ENCODE peak calls at places on chromosomes 11 and 22, in four cellular contexts. One of them, this sample, is unnamed.

GRCh38 chr11:67667490-67668190 is 6.8 kb downstream of the ALDH3B2 start:
- ATAC-seq in HCT116: no peak
- ATAC-seq in gastrocnemius medialis: no peak
- ATAC-seq in body of pancreas: no peak
- ATAC-seq in this sample: no peak

GRCh38 chr11:12066799-12067508 is 43.4 kb upstream of the MICAL2 start:
- ATAC-seq in body of pancreas: peak; percentile 22
- ATAC-seq in gastrocnemius medialis: peak; percentile 79
- ATAC-seq in HCT116: peak; percentile 49
- ATAC-seq in this sample: peak; percentile 42

GRCh38 chr11:8333431-8334401 is 70.0 kb upstream of the LMO1 start:
- ATAC-seq in gastrocnemius medialis: no peak
- ATAC-seq in HCT116: peak; percentile 51
- ATAC-seq in body of pancreas: no peak
- ATAC-seq in this sample: no peak

GRCh38 chr22:32596471-32596870 is 121.9 kb downstream of the FBXO7 start:
- ATAC-seq in body of pancreas: no peak
- ATAC-seq in gastrocnemius medialis: no peak
- ATAC-seq in HCT116: no peak
- ATAC-seq in this sample: no peak

GRCh38 chr11:82818399-82819043 is 81.7 kb downstream of the PRCP start:
- ATAC-seq in HCT116: no peak
- ATAC-seq in body of pancreas: no peak
- ATAC-seq in gastrocnemius medialis: no peak
- ATAC-seq in this sample: no peak

GRCh38 chr11:20357150-20357549 is 6.4 kb upstream of the HTATIP2 start:
- ATAC-seq in gastrocnemius medialis: no peak
- ATAC-seq in body of pancreas: no peak
- ATAC-seq in HCT116: no peak
- ATAC-seq in this sample: no peak

GRCh38 chr11:34564807-34565241 is 51.2 kb upstream of the ELF5 start:
- ATAC-seq in body of pancreas: no peak
- ATAC-seq in gastrocnemius medialis: no peak
- ATAC-seq in HCT116: peak; percentile 57
- ATAC-seq in this sample: no peak

GRCh38 chr11:64590763-64591221 is at the start of gene SLC22A12:
- ATAC-seq in HCT116: no peak
- ATAC-seq in body of pancreas: no peak
- ATAC-seq in gastrocnemius medialis: no peak
- ATAC-seq in this sample: no peak

GRCh38 chr11:102468636-102469195 is 16.2 kb upstream of the TMEM123 start:
- ATAC-seq in gastrocnemius medialis: no peak
- ATAC-seq in body of pancreas: no peak
- ATAC-seq in HCT116: no peak
- ATAC-seq in this sample: no peak

GRCh38 chr22:27533105-27533504 is 268.5 kb downstream of the MN1 start:
- ATAC-seq in HCT116: no peak
- ATAC-seq in body of pancreas: no peak
- ATAC-seq in gastrocnemius medialis: no peak
- ATAC-seq in this sample: no peak

GRCh38 chr11:73195191-73196007 is 22.7 kb upstream of the P2RY2 start:
- ATAC-seq in gastrocnemius medialis: no peak
- ATAC-seq in body of pancreas: no peak
- ATAC-seq in HCT116: peak; percentile 83
- ATAC-seq in this sample: no peak
- TF ChIP-seq POLR2A in gastrocnemius medialis: no peak
- TF ChIP-seq POLR2A in body of pancreas: no peak
- TF ChIP-seq POLR2A in HCT116: no peak
- TF ChIP-seq POLR2A in this sample: no peak

DNA sequence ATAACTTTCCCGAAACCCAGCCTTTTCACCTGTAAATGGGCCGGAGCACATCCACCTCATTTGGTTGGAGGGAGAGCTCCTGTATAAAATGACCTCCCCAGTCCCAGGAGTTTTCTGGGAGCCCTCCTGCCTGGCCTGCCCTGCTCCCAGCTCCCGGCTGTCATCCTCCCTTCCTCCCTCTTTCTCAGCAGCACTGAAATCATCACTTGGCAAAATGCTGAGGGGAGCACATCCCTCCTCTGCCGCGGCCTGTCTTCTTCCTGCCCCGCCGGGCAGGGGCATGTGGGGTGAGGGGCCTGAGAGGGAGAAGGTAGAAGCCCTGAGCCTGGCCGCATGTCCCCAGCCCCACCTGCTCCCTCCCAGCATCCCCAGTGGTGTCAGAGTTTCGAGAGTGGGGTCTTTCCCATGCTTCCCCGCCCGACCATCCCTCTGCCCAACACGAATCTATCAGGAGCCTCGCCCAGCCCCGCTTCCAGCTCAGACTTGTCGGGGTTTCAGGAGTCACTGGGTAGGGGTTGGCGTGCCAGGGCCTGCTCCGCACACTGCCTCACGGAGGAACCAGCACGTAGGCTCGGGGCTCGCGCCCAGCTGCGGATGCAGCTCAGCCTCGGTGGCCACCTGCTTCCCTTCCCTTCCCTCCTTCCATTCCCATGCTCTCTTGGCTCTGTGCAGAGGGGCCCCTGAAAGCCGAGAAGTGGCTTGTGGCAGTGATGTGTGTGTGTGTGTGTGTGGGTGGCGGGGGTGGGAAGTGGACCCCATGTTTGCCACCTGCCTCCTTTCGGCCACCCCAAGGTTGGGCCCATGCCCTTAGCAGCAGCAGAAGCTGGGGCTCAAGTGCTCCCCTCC is 37.1 kb downstream of the NECTIN1 start:
- ATAC-seq in HCT116: no peak
- ATAC-seq in body of pancreas: no peak
- ATAC-seq in gastrocnemius medialis: no peak
- ATAC-seq in this sample: no peak
- H3K4me1 ChIP-seq in HCT116: peaks cover 60% of the 10 kb centered on the region
- H3K4me1 ChIP-seq in body of pancreas: peaks cover 23% of the 10 kb centered on the region
- H3K4me1 ChIP-seq in gastrocnemius medialis: no peaks in the 10 kb centered on the region
- H3K4me1 ChIP-seq in this sample: no peaks in the 10 kb centered on the region

GRCh38 chr11:73307323-73308002 is 613 bp upstream of the ARHGEF17 start:
- ATAC-seq in HCT116: peak; percentile 70
- ATAC-seq in body of pancreas: peak; percentile 73
- ATAC-seq in gastrocnemius medialis: peak; percentile 82
- ATAC-seq in this sample: peak; percentile 72

GRCh38 chr11:73310661-73311393 is 2.8 kb downstream of the ARHGEF17 start:
- ATAC-seq in gastrocnemius medialis: no peak
- ATAC-seq in HCT116: no peak
- ATAC-seq in body of pancreas: no peak
- ATAC-seq in this sample: no peak

GRCh38 chr11:73308003-73308962 is at the start of gene ARHGEF17:
- ATAC-seq in gastrocnemius medialis: peak; percentile 42
- ATAC-seq in HCT116: peak; percentile 43
- ATAC-seq in body of pancreas: peak; percentile 36
- ATAC-seq in this sample: peak; percentile 38

GRCh38 chr11:73310076-73310475 is 2.0 kb downstream of the ARHGEF17 start:
- ATAC-seq in HCT116: no peak
- ATAC-seq in gastrocnemius medialis: no peak
- ATAC-seq in body of pancreas: no peak
- ATAC-seq in this sample: no peak

DNA sequence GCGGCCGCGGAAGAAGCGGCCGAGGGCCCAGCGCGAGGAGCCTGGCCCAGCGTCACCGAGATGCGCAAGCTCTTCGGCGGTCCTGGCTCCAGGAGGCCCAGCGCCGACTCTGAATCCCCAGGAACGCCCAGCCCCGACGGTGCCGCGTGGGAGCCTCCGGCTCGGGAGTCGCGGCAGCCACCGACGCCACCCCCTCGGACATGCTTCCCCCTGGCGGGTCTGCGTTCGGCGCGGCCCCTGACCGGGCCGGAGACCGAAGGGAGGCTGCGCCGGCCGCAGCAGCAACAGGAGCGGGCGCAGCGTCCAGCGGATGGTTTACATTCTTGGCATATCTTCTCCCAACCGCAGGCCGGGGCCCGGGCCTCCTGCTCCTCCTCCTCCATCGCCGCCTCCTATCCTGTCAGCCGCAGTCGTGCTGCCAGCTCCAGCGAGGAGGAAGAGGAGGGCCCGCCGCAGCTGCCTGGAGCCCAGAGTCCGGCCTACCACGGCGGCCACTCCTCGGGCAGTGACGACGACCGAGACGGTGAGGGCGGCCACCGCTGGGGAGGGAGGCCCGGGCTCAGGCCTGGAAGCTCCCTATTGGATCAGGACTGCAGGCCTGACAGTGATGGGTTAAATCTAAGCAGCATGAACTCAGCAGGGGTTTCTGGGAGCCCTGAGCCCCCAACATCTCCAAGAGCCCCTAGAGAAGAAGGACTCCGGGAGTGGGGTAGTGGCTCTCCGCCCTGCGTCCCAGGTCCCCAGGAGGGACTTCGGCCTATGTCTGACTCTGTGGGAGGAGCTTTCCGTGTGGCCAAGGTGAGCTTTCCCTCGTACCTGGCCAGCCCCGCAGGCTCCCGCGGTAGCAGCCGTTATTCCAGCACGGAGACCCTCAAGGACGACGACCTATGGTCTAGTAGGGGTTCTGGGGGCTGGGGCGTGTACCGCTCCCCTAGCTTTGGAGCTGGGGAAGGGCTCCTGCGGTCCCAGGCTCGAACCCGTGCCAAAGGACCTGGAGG is 1.2 kb downstream of the ARHGEF17 start:
- ATAC-seq in HCT116: peak; percentile 65
- ATAC-seq in body of pancreas: peak; percentile 53
- ATAC-seq in gastrocnemius medialis: peak; percentile 28
- ATAC-seq in this sample: peak; percentile 84
- TF ChIP-seq POLR2A in HCT116: no peak
- TF ChIP-seq POLR2A in body of pancreas: peak; percentile 83
- TF ChIP-seq POLR2A in gastrocnemius medialis: peak; percentile 37
- TF ChIP-seq POLR2A in this sample: peak; percentile 80

GRCh38 chr11:47502767-47503166 is 50.2 kb downstream of the CELF1 start:
- ATAC-seq in HCT116: no peak
- ATAC-seq in gastrocnemius medialis: no peak
- ATAC-seq in body of pancreas: no peak
- ATAC-seq in this sample: no peak
- H3K4me1 ChIP-seq in HCT116: no peaks in the 10 kb centered on the region
- H3K4me1 ChIP-seq in gastrocnemius medialis: peaks cover 82% of the 10 kb centered on the region
- H3K4me1 ChIP-seq in body of pancreas: peaks cover 23% of the 10 kb centered on the region
- H3K4me1 ChIP-seq in this sample: peaks cover 100% of the 10 kb centered on the region

This sample was measured in gastroesophageal sphincter.